ENCODE peak calls at places on chromosomes 13 and 19, in four cellular contexts. I is thoracic aorta, P is tibial artery, E is trophoblast cell. V is an unnamed sample.

GRCh38 chr19:6224308-6224675 is 55.5 kb downstream of the MLLT1 start:
- DNase-seq in I (no peak), P (no peak), E (no peak), V (no peak)

GRCh38 chr19:39162441-39163043 is 34.2 kb upstream of the NCCRP1 start:
- DNase-seq in I (no peak), P (no peak), E (no peak), V (no peak)

GRCh38 chr19:19115954-19116353 is 22.3 kb downstream of the TMEM161A start:
- DNase-seq in I (no peak), P (no peak), E (peak), V (no peak)

GRCh38 chr13:27712421-27712820 is 79.9 kb upstream of the GSX1 start:
- DNase-seq in I (no peak), P (peak), E (no peak), V (no peak)

GRCh38 chr19:12090807-12091206 is 26.3 kb downstream of the ZNF844 start:
- DNase-seq in I (peak), P (peak), E (peak), V (peak)

GRCh38 chr13:44437356-44438233 is 64.0 kb downstream of the SERP2 start:
- DNase-seq in I (no peak), P (no peak), E (no peak), V (peak)

GRCh38 chr13:97328222-97328790 is 105.7 kb upstream of the RAP2A start:
- DNase-seq in I (no peak), P (no peak), E (no peak), V (peak)

GRCh38 chr13:40120781-40121180 is 465.3 kb downstream of the COG6 start:
- DNase-seq in I (no peak), P (no peak), E (no peak), V (no peak)

GRCh38 chr19:16261584-16262370 is 62.8 kb upstream of the KLF2 start:
- DNase-seq in I (no peak), P (no peak), E (no peak), V (no peak)

GRCh38 chr13:110371550-110372465 is 64.7 kb downstream of the COL4A2 start:
- DNase-seq in I (no peak), P (no peak), E (no peak), V (no peak)

GRCh38 chr19:46726551-46726950 is 9.6 kb upstream of the PRKD2 start:
- DNase-seq in I (no peak), P (no peak), E (no peak), V (no peak)

GRCh38 chr13:51453308-51453958 is 597 bp upstream of the INTS6 start:
- DNase-seq in I (peak), P (peak), E (no peak), V (no peak)

GRCh38 chr13:34577051-34577450 is 365.0 kb upstream of the NBEA start:
- DNase-seq in I (no peak), P (no peak), E (no peak), V (no peak)

GRCh38 chr19:4676955-4677731 is 7.0 kb upstream of the MYDGF start:
- DNase-seq in I (no peak), P (no peak), E (peak), V (no peak)

GRCh38 chr13:63595811-63596210 is 2180.2 kb upstream of the PCDH20 start:
- DNase-seq in I (no peak), P (no peak), E (peak), V (no peak)

GRCh38 chr13:41512441-41512840 is 55.1 kb downstream of the RGCC start:
- DNase-seq in I (no peak), P (no peak), E (no peak), V (no peak)

GRCh38 chr19:55348317-55349034 is 6.0 kb downstream of the COX6B2 start:
- DNase-seq in I (no peak), P (no peak), E (no peak), V (no peak)

GRCh38 chr19:2044709-2045500 is 6.1 kb downstream of the MKNK2 start:
- DNase-seq in I (no peak), P (no peak), E (no peak), V (no peak)

GRCh38 chr19:49333426-49334288 is 1.5 kb upstream of the CD37 start:
- DNase-seq in I (no peak), P (no peak), E (no peak), V (no peak)

GRCh38 chr13:70817571-70817970 is 709.3 kb upstream of the KLHL1 start:
- DNase-seq in I (no peak), P (no peak), E (no peak), V (no peak)

GRCh38 chr13:43364210-43365041 is 341.0 kb downstream of the DNAJC15 start:
- DNase-seq in I (no peak), P (no peak), E (no peak), V (no peak)

GRCh38 chr19:8320564-8321066 is 560 bp downstream of the NDUFA7 start:
- DNase-seq in I (no peak), P (no peak), E (no peak), V (no peak)

GRCh38 chr13:111640476-111640875 is 320.0 kb downstream of the TEX29 start:
- DNase-seq in I (no peak), P (no peak), E (no peak), V (no peak)

GRCh38 chr19:49915271-49915670 is 13.7 kb upstream of the ATF5 start:
- DNase-seq in I (no peak), P (no peak), E (no peak), V (no peak)

GRCh38 chr13:43878897-43879322 is 630 bp downstream of the CCDC122 start:
- DNase-seq in I (peak), P (peak), E (peak), V (no peak)

GRCh38 chr19:55088543-55089265 is 13.0 kb downstream of the EPS8L1 start:
- DNase-seq in I (peak), P (peak), E (peak), V (peak)

GRCh38 chr13:101979825-101980224 is 422.0 kb downstream of the FGF14 start:
- DNase-seq in I (no peak), P (no peak), E (no peak), V (no peak)

GRCh38 chr13:81106348-81106747 is 765.4 kb upstream of the SPRY2 start:
- DNase-seq in I (no peak), P (no peak), E (no peak), V (no peak)

GRCh38 chr19:39262496-39262895 is 5.7 kb upstream of the IFNL2 start:
- DNase-seq in I (no peak), P (no peak), E (peak), V (no peak)

GRCh38 chr13:51280379-51280940 is 58.3 kb downstream of the FAM124A start:
- DNase-seq in I (no peak), P (no peak), E (no peak), V (no peak)

GRCh38 chr13:79533781-79534400 is 52.9 kb downstream of the NDFIP2 start:
- DNase-seq in I (no peak), P (no peak), E (no peak), V (no peak)

GRCh38 chr19:46861691-46862503 is 1.1 kb downstream of the ARHGAP35 start:
- DNase-seq in I (no peak), P (no peak), E (no peak), V (no peak)

GRCh38 chr13:27336005-27336673 is 65.5 kb downstream of the RASL11A start:
- DNase-seq in I (no peak), P (no peak), E (no peak), V (no peak)

GRCh38 chr19:55369651-55370304 is 485 bp downstream of the IL11 start:
- DNase-seq in I (no peak), P (no peak), E (no peak), V (peak)

GRCh38 chr13:30848332-30849027 is 57.6 kb upstream of the MEDAG start:
- DNase-seq in I (no peak), P (no peak), E (no peak), V (no peak)

DNA sequence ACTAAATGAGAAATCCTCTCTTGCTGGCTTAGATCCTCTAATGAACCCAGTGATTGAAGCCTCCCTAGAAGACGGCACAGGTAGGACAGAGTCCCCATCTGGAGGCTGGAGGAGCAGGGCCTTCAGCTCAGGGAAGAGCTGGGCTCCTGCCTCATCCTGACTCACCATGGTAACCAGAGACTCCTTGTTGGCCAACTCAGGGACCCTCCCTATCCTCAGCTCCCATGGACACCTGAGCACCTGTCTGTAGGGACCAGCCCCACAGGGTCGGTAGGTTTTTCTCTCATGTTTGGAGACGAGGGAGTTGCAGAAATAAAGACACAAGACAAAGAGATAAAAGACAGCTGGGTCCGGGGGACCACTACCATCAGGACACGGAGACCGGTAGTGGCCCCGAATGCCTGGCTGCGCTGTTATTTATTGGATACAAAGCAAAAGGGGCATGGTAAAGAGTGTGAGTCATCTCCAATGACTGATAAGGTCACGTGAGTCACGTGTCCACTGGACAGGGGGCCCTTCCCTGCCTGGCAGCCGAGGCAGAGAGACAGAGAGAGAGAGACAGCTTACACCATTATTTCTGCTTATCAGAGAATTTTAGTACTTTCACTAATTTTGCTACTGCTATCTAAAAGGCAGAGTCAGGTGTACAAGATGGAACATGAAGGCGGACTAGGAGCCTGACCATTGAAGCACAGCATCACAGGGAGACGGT is 26.6 kb downstream of the SIGLEC7 start:
- DNase-seq in I (no peak), P (no peak), E (no peak), V (no peak)
- H3K4me3 ChIP-seq in I (no peak), P (no peak), E (no peak), V (no peak)

DNA sequence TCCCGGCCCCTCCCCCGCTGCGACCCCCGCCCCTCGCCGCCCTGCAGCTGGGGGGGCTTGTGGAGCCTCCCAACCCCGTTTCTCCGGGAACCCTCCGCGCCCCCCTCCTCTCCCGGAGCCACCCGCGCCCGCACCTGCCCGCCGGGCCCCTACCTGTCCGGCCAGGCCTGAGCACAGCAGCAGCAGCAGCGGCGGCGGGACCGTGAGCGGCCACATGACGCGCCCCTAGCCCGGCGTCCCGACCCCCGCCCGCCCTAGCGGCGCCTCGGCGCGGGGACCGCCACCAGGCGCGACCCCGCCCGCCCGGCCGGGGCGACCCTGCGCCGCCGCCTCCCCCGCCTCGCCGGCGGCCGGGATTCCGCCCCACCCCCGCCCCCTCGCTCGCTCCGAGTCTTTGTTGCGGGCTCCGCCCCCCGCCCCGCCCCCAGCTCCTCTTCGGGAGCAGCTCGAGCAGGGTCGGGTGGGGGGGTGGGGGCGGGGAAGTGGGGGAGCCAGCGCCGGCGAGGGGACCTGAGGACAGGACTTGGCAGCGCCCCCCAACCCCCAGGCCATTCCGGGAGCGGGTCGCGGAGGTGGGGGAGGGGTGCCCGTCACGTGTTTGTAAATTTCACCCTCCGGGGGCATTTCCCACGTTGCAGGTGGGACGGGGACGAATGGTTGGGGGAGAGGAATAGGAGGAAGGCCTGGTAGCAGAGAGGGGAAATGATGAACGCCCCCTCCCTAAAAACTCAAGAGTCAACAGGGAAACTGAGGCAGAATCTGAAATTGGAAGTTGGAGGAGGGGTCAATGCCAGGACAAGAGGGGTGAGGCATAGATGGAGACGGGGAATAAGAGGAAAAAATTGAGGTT is at the start of gene OLFM2:
- DNase-seq in I (no peak), P (no peak), E (no peak), V (peak)
- H3K4me3 ChIP-seq in I (peak), P (peak), E (peak), V (peak)

GRCh38 chr13:114030666-114031610 is 57.1 kb upstream of the C13orf46 start:
- DNase-seq in I (no peak), P (no peak), E (no peak), V (no peak)
- H3K4me3 ChIP-seq in I (no peak), P (no peak), E (peak), V (no peak)

GRCh38 chr13:48266150-48266549 is 33.1 kb downstream of the ITM2B start:
- DNase-seq in I (no peak), P (no peak), E (no peak), V (no peak)

GRCh38 chr13:48266967-48267639 is 34.1 kb downstream of the ITM2B start:
- DNase-seq in I (no peak), P (no peak), E (no peak), V (no peak)

GRCh38 chr13:48264052-48264451 is 31.0 kb downstream of the ITM2B start:
- DNase-seq in I (no peak), P (no peak), E (no peak), V (no peak)

GRCh38 chr13:48263196-48263595 is 30.2 kb downstream of the ITM2B start:
- DNase-seq in I (no peak), P (no peak), E (no peak), V (no peak)

GRCh38 chr13:48265217-48265815 is 32.3 kb downstream of the ITM2B start:
- DNase-seq in I (no peak), P (peak), E (no peak), V (no peak)
- H3K4me3 ChIP-seq in I (no peak), P (no peak), E (no peak), V (no peak)

GRCh38 chr19:20616071-20616470 is 45.3 kb downstream of the ZNF626 start:
- DNase-seq in I (no peak), P (no peak), E (no peak), V (no peak)

GRCh38 chr19:20611866-20612265 is 46.3 kb upstream of the ZNF737 start:
- DNase-seq in I (no peak), P (no peak), E (no peak), V (no peak)

GRCh38 chr19:20607943-20608342 is 42.4 kb upstream of the ZNF737 start:
- DNase-seq in I (no peak), P (no peak), E (no peak), V (no peak)

GRCh38 chr19:20612711-20613316 is 47.2 kb upstream of the ZNF737 start:
- DNase-seq in I (no peak), P (no peak), E (no peak), V (no peak)
- H3K4me3 ChIP-seq in I (peak), P (peak), E (no peak), V (no peak)

GRCh38 chr13:75871059-75871458 is 234.9 kb downstream of the LMO7 start:
- DNase-seq in I (no peak), P (no peak), E (no peak), V (no peak)
- H3K4me3 ChIP-seq in I (peak), P (peak), E (no peak), V (no peak)

DNA sequence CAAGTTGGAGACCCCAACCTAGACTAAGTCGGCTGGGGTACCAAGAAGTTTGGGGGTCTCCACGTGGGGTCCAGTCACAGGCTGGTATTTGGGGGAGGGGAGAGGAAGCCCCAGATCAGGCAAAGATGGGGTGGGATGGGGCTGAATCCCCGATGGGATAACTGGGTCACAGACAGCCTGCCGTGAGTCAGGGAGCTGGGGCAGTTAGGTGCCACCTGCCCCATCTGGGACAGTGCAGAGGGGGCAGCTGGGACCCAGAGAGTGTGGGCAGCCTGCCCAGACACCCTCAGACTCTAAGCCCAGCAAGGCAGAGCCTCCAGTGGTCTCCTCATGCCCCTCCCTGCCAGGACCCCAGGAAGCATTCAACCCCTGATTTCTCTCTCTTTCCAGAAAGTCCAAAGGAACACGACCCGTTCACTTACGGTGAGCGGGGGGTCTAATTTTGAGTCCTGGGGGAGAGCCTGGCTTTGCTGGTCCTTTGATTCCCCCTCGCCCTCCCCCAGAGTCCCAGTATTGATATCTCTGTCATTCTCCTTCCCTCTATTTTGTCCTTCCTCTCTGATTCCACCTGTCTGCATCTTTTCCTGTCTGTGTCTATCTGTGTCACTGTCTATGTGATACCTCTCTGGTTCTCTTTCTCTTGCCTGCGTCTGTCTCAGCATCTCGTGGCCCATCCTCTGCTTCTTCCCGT is 1.7 kb downstream of the FXYD1 start:
- DNase-seq in I (no peak), P (no peak), E (no peak), V (no peak)
- H3K4me3 ChIP-seq in I (peak), P (peak), E (peak), V (no peak)